ENCODE peak calls at places on chromosomes 7 and 10, in ten cellular contexts. S, G, J, T, C, X, W, Z, O and U are unnamed samples. For H3K36me3, the result is how much of the 10 kb centered on the place peaks cover.

GRCh38 chr10:112307631-112308502 is 24.7 kb downstream of the TECTB start:
- DNase-seq in S (no peak), G (no peak), J (peak), T (no peak), C (peak), X (no peak), W (peak), Z (no peak), O (peak), U (no peak)

GRCh38 chr7:79608005-79608404 is 154.5 kb upstream of the MAGI2 start:
- DNase-seq in S (no peak), G (no peak), J (no peak), T (no peak), C (no peak), X (no peak), W (peak), Z (no peak), O (no peak), U (no peak)

GRCh38 chr7:38448076-38448475 is 174.6 kb upstream of the TARP start:
- DNase-seq in S (no peak), G (no peak), J (no peak), T (no peak), C (no peak), X (no peak), W (no peak), Z (no peak), O (no peak), U (no peak)

GRCh38 chr10:72353028-72353962 is 1.4 kb downstream of the DNAJB12 start:
- DNase-seq in S (no peak), G (no peak), J (no peak), T (no peak), C (no peak), X (no peak), W (no peak), Z (no peak), O (peak), U (peak)

GRCh38 chr10:35353805-35354204 is 17.5 kb downstream of the CCNY start:
- DNase-seq in S (no peak), G (no peak), J (no peak), T (no peak), C (no peak), X (no peak), W (no peak), Z (no peak), O (no peak), U (no peak)

GRCh38 chr10:125379592-125379991 is 219.2 kb upstream of the CTBP2 start:
- DNase-seq in S (no peak), G (no peak), J (no peak), T (no peak), C (no peak), X (no peak), W (no peak), Z (no peak), O (no peak), U (no peak)

GRCh38 chr10:71708301-71708703 is 11.3 kb downstream of the C10orf105 start:
- DNase-seq in S (peak), G (peak), J (peak), T (no peak), C (peak), X (peak), W (peak), Z (no peak), O (peak), U (no peak)

GRCh38 chr10:119652361-119652760 is 1.2 kb downstream of the BAG3 start:
- DNase-seq in S (peak), G (no peak), J (no peak), T (no peak), C (no peak), X (no peak), W (peak), Z (no peak), O (peak), U (no peak)

GRCh38 chr10:52450743-52451142 is 136.7 kb downstream of the DKK1 start:
- DNase-seq in S (no peak), G (no peak), J (no peak), T (no peak), C (no peak), X (no peak), W (no peak), Z (no peak), O (no peak), U (no peak)

GRCh38 chr10:105102977-105103376 is 461.9 kb downstream of the SORCS3 start:
- DNase-seq in S (no peak), G (no peak), J (no peak), T (no peak), C (no peak), X (no peak), W (no peak), Z (no peak), O (no peak), U (no peak)

GRCh38 chr10:86254526-86255174 is 111.9 kb downstream of the GRID1 start:
- DNase-seq in S (no peak), G (peak), J (no peak), T (peak), C (no peak), X (peak), W (no peak), Z (no peak), O (no peak), U (peak)

GRCh38 chr10:130192276-130192848 is 56.2 kb downstream of the GLRX3 start:
- DNase-seq in S (no peak), G (peak), J (no peak), T (no peak), C (no peak), X (no peak), W (no peak), Z (no peak), O (no peak), U (no peak)

GRCh38 chr7:7793249-7793648 is 74.8 kb upstream of the RPA3 start:
- DNase-seq in S (no peak), G (no peak), J (no peak), T (no peak), C (no peak), X (no peak), W (no peak), Z (no peak), O (no peak), U (no peak)

GRCh38 chr7:33707427-33707826 is 197.9 kb upstream of the BMPER start:
- DNase-seq in S (no peak), G (no peak), J (no peak), T (no peak), C (no peak), X (no peak), W (no peak), Z (no peak), O (no peak), U (no peak)

GRCh38 chr10:131804551-131805295 is 96.1 kb upstream of the PPP2R2D start:
- DNase-seq in S (no peak), G (peak), J (peak), T (peak), C (no peak), X (no peak), W (no peak), Z (peak), O (no peak), U (no peak)

GRCh38 chr10:87863102-87863943 is at the start of the genes KLLN and PTEN:
- DNase-seq in S (peak), G (peak), J (peak), T (peak), C (peak), X (peak), W (peak), Z (peak), O (peak), U (no peak)

GRCh38 chr7:135291809-135292253 is 58.2 kb downstream of the STRA8 start:
- DNase-seq in S (no peak), G (no peak), J (no peak), T (no peak), C (no peak), X (no peak), W (peak), Z (no peak), O (peak), U (no peak)

GRCh38 chr10:12726971-12727831 is 274.3 kb downstream of the CCDC3 start:
- DNase-seq in S (no peak), G (peak), J (no peak), T (no peak), C (no peak), X (no peak), W (no peak), Z (peak), O (no peak), U (no peak)

GRCh38 chr10:5615263-5615820 is 51.1 kb downstream of the ASB13 start:
- DNase-seq in S (no peak), G (no peak), J (no peak), T (no peak), C (no peak), X (no peak), W (peak), Z (no peak), O (no peak), U (no peak)

GRCh38 chr10:131983780-131984179 is 2.1 kb upstream of the BNIP3 start:
- DNase-seq in S (no peak), G (no peak), J (no peak), T (no peak), C (no peak), X (peak), W (peak), Z (no peak), O (peak), U (no peak)

GRCh38 chr10:23331567-23332290 is 12.9 kb downstream of the C10orf67 start:
- DNase-seq in S (no peak), G (no peak), J (no peak), T (no peak), C (no peak), X (no peak), W (no peak), Z (no peak), O (peak), U (no peak)

GRCh38 chr10:116195583-116195982 is 77.4 kb downstream of the GFRA1 start:
- DNase-seq in S (no peak), G (no peak), J (no peak), T (no peak), C (no peak), X (no peak), W (no peak), Z (no peak), O (no peak), U (no peak)

GRCh38 chr7:43071604-43072003 is 40.8 kb upstream of the HECW1 start:
- DNase-seq in S (no peak), G (no peak), J (no peak), T (no peak), C (no peak), X (no peak), W (no peak), Z (no peak), O (no peak), U (no peak)

GRCh38 chr7:55657654-55658053 is 85.4 kb upstream of the VOPP1 start:
- DNase-seq in S (no peak), G (no peak), J (no peak), T (no peak), C (no peak), X (no peak), W (no peak), Z (no peak), O (no peak), U (no peak)

GRCh38 chr10:88038268-88038667 is 174.8 kb downstream of the PTEN start:
- DNase-seq in S (no peak), G (no peak), J (no peak), T (no peak), C (no peak), X (no peak), W (no peak), Z (no peak), O (no peak), U (no peak)

GRCh38 chr7:3370068-3370704 is 69.1 kb downstream of the SDK1 start:
- DNase-seq in S (no peak), G (no peak), J (no peak), T (no peak), C (no peak), X (no peak), W (no peak), Z (no peak), O (no peak), U (no peak)

GRCh38 chr7:42744746-42745145 is 167.1 kb downstream of the C7orf25 start:
- DNase-seq in S (no peak), G (no peak), J (no peak), T (no peak), C (no peak), X (no peak), W (no peak), Z (no peak), O (no peak), U (no peak)

GRCh38 chr7:116727432-116728009 is 55.5 kb downstream of the MET start:
- DNase-seq in S (no peak), G (no peak), J (no peak), T (no peak), C (no peak), X (no peak), W (no peak), Z (no peak), O (no peak), U (no peak)

GRCh38 chr10:117443677-117444022 is 68.4 kb upstream of the PDZD8 start:
- DNase-seq in S (no peak), G (no peak), J (no peak), T (no peak), C (no peak), X (no peak), W (no peak), Z (no peak), O (no peak), U (no peak)

GRCh38 chr10:126463306-126463705 is 75.0 kb upstream of the ADAM12 start:
- DNase-seq in S (no peak), G (no peak), J (no peak), T (no peak), C (no peak), X (no peak), W (no peak), Z (no peak), O (no peak), U (no peak)

GRCh38 chr7:143882611-143883078 is 19.3 kb downstream of the TCAF1 start:
- DNase-seq in S (peak), G (peak), J (peak), T (peak), C (peak), X (peak), W (peak), Z (peak), O (peak), U (no peak)

GRCh38 chr7:156522801-156523200 is 117.8 kb upstream of the RNF32 start:
- DNase-seq in S (no peak), G (no peak), J (no peak), T (no peak), C (no peak), X (no peak), W (no peak), Z (no peak), O (no peak), U (peak)

GRCh38 chr7:54161621-54162020 is 380.6 kb upstream of the VSTM2A start:
- DNase-seq in S (no peak), G (no peak), J (no peak), T (no peak), C (no peak), X (no peak), W (no peak), Z (no peak), O (no peak), U (no peak)
- TF ChIP-seq POLR2AphosphoS5 in S (no peak), G (no peak), J (no peak), T (no peak), C (no peak), X (no peak), W (no peak), Z (no peak), O (no peak), U (no peak)

GRCh38 chr10:101356132-101356531 is 2.2 kb downstream of the BTRC start:
- DNase-seq in S (no peak), G (no peak), J (no peak), T (no peak), C (no peak), X (no peak), W (no peak), Z (no peak), O (no peak), U (no peak)

GRCh38 chr10:101354584-101355070 is 662 bp downstream of the BTRC start:
- DNase-seq in S (no peak), G (no peak), J (no peak), T (no peak), C (no peak), X (no peak), W (no peak), Z (no peak), O (no peak), U (no peak)

GRCh38 chr10:101351477-101351876 is 2.5 kb upstream of the BTRC start:
- DNase-seq in S (no peak), G (no peak), J (no peak), T (no peak), C (no peak), X (no peak), W (no peak), Z (no peak), O (no peak), U (no peak)

GRCh38 chr10:101355307-101355706 is 1.3 kb downstream of the BTRC start:
- DNase-seq in S (no peak), G (no peak), J (no peak), T (no peak), C (no peak), X (no peak), W (no peak), Z (no peak), O (no peak), U (no peak)

DNA sequence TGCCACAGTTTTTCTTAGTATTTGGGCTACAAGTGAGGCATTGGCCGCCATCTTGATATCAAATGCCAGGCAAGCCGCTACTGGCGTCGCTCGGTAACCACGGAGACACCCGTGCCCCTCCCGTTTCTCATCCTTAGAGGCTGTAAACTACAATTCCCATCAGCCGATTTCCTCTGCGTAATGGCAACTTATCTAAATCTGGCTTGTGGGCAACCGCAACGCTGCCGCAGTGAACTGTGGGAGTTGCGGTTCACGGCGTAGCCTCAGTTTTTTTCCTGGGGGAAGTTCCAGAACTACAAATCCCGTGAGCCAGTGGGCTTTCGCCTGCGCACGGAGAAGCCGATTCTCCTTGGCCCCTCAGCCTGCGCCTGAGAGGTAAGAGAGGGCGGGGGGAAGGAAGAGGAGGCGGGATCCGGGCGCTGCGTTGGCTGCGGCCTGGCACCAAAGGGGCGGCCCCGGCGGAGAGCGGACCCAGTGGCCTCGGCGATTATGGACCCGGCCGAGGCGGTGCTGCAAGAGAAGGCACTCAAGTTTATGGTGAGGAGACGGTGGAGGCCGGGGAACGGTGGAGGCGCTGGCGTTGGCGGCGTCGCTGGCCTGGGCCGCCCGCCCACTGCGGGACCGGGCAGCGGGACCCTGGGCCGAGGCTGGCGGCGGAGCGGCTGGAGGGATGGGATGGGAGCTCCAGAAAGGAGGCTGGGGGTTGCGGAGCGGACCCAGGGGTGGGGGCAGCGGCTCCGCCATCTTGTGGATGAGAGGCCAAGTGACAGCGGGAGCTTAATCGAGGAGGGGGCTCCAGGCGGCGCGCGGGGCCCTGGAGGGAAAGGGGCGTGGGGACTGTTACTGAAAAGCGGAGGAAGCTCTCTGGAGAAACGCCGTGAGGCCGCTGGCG is at the start of gene BTRC:
- DNase-seq in S (peak), G (peak), J (peak), T (peak), C (peak), X (peak), W (peak), Z (peak), O (peak), U (peak)
- TF ChIP-seq POLR2A in S (peak), G (peak), J (peak), T (no peak), C (peak), X (peak), W (peak), Z (peak), O (peak), U (peak)

GRCh38 chr7:44074349-44074695 is 8.0 kb downstream of the POLM start:
- DNase-seq in S (no peak), G (no peak), J (no peak), T (no peak), C (no peak), X (no peak), W (no peak), Z (no peak), O (no peak), U (no peak)

GRCh38 chr7:44077681-44078091 is 4.6 kb downstream of the POLM start:
- DNase-seq in S (no peak), G (no peak), J (no peak), T (no peak), C (no peak), X (peak), W (no peak), Z (peak), O (no peak), U (no peak)

GRCh38 chr7:44077061-44077460 is 5.3 kb downstream of the POLM start:
- DNase-seq in S (no peak), G (no peak), J (no peak), T (no peak), C (no peak), X (peak), W (no peak), Z (peak), O (no peak), U (no peak)

GRCh38 chr7:44075296-44076075 is 6.8 kb downstream of the POLM start:
- DNase-seq in S (peak), G (no peak), J (no peak), T (no peak), C (no peak), X (peak), W (no peak), Z (peak), O (no peak), U (no peak)

DNA sequence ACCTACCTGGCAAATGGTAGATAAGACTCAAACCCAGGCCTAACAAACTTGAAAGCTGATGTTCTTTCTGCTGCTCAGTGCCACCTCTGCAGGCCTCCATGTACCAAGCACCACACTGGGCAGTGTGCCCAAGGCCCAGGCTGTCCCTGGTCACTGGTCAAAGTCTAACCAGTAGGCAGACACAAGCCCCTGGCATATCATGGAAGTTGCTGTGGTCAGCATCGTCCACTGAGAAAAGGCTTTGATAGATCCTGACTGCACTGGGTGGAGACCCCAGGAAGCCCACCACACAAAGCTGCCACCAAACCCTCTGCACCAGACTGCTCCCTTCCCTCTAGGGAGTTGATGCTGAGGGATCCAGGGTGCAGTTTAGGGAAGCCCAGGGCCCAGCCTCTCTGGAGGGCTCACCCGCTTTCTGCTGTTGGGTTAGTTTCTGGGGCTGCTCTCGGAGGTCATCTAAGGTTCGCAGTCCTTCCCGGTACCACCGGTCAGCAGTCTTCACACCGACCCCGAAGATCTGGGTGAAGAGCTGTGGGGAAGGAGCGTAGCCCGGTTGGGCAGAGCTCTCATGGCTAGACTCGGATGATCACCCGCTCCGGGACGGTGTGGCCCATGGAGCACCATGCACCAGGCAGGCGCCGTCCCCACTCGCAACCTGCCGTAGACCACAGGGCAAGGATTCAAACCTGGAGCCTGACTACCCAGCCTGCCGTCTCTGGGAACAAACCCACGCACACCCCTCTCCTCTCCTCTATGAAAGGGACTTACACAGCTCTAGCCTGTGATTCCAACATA is 6.0 kb downstream of the POLM start:
- DNase-seq in S (no peak), G (no peak), J (peak), T (no peak), C (no peak), X (peak), W (no peak), Z (peak), O (no peak), U (no peak)
- H3K36me3 ChIP-seq in S (under half), G (half or more), J (half or more), T (half or more), C (under half), X (half or more), W (under half), Z (half or more), O (under half), U (half or more)

GRCh38 chr10:29142516-29143314 is 146.2 kb upstream of the LYZL1 start:
- DNase-seq in S (no peak), G (peak), J (no peak), T (no peak), C (no peak), X (no peak), W (no peak), Z (no peak), O (no peak), U (no peak)
- TF ChIP-seq POLR2AphosphoS5 in S (no peak), G (no peak), J (no peak), T (no peak), C (no peak), X (no peak), W (no peak), Z (no peak), O (no peak), U (no peak)